ENCODE peak calls at places on chromosomes 11 and 22, in seven cellular contexts. U is activated T-cell treated with anti-CD3 and anti-CD28 coated beads, Interleukin-2, amount 50 U/mL, for 24 hours; H is fibroblast of lung; I is activated CD4-positive, alpha-beta T cell treated with anti-CD3 and anti-CD28 coated beads, Interleukin-2, amount 50 U/mL, for 48 hours; C is NCI-H510A treated with DMSO at 0.1 percent for 48 hours; K is EL; A is Peyer's patch. Z is an unnamed sample.

GRCh38 chr11:117045196-117045595 is 53.0 kb downstream of the SIK3 start:
- DNase-seq in U (no peak), H (peak), I (no peak), C (no peak), K (peak), A (no peak), Z (no peak)

GRCh38 chr11:47916361-47916841 is 64.0 kb upstream of the PTPRJ start:
- DNase-seq in U (no peak), H (no peak), I (no peak), C (no peak), K (no peak), A (no peak), Z (peak)

GRCh38 chr11:43943931-43944751 is 1.7 kb downstream of the C11orf96 start:
- DNase-seq in U (peak), H (no peak), I (peak), C (no peak), K (no peak), A (peak), Z (no peak)

GRCh38 chr11:117843666-117844484 is 19.3 kb upstream of the FXYD2 start:
- DNase-seq in U (peak), H (peak), I (peak), C (peak), K (peak), A (peak), Z (peak)

GRCh38 chr22:50548046-50548912 is 2.6 kb downstream of the KLHDC7B start:
- DNase-seq in U (peak), H (no peak), I (peak), C (no peak), K (no peak), A (peak), Z (no peak)

GRCh38 chr11:97019305-97019704 is 629.5 kb downstream of the JRKL start:
- DNase-seq in U (no peak), H (no peak), I (no peak), C (no peak), K (no peak), A (no peak), Z (no peak)

GRCh38 chr11:44095506-44096359 is at the start of gene EXT2:
- DNase-seq in U (peak), H (peak), I (peak), C (peak), K (peak), A (peak), Z (peak)

GRCh38 chr22:47304191-47304831 is 541.9 kb downstream of the TBC1D22A start:
- DNase-seq in U (no peak), H (no peak), I (no peak), C (no peak), K (no peak), A (no peak), Z (peak)

GRCh38 chr11:35554491-35555237 is 29.2 kb upstream of the PAMR1 start:
- DNase-seq in U (no peak), H (no peak), I (no peak), C (peak), K (peak), A (no peak), Z (no peak)

GRCh38 chr11:128568166-128568778 is 19.1 kb downstream of the ETS1 start:
- DNase-seq in U (no peak), H (no peak), I (no peak), C (no peak), K (no peak), A (no peak), Z (peak)

GRCh38 chr11:62402226-62402625 is 16.6 kb upstream of the SCGB1A1 start:
- DNase-seq in U (peak), H (no peak), I (peak), C (no peak), K (no peak), A (peak), Z (peak)

GRCh38 chr11:1744137-1744878 is 6.1 kb downstream of the IFITM10 start:
- DNase-seq in U (no peak), H (no peak), I (no peak), C (no peak), K (no peak), A (peak), Z (peak)

GRCh38 chr11:121112498-121113455 is 11.7 kb downstream of the TECTA start:
- DNase-seq in U (peak), H (peak), I (peak), C (peak), K (peak), A (peak), Z (peak)

GRCh38 chr11:30344085-30344484 is 21.2 kb downstream of the ARL14EP start:
- DNase-seq in U (no peak), H (no peak), I (no peak), C (no peak), K (no peak), A (no peak), Z (no peak)

GRCh38 chr11:1006762-1007161 is 29.8 kb downstream of the MUC6 start:
- DNase-seq in U (no peak), H (no peak), I (no peak), C (peak), K (no peak), A (no peak), Z (no peak)

GRCh38 chr22:49791682-49792081 is 36.0 kb downstream of the BRD1 start:
- DNase-seq in U (no peak), H (no peak), I (no peak), C (no peak), K (no peak), A (no peak), Z (no peak)

GRCh38 chr22:22944268-22944985 is 56.8 kb downstream of the IGLL5 start:
- DNase-seq in U (no peak), H (no peak), I (peak), C (no peak), K (no peak), A (no peak), Z (peak)

GRCh38 chr11:75174781-75175370 is 24.0 kb downstream of the SLCO2B1 start:
- DNase-seq in U (no peak), H (no peak), I (peak), C (no peak), K (peak), A (no peak), Z (no peak)

GRCh38 chr11:78499971-78500370 is 74.7 kb downstream of the NARS2 start:
- DNase-seq in U (no peak), H (no peak), I (no peak), C (no peak), K (peak), A (no peak), Z (no peak)

GRCh38 chr11:10351435-10351767 is 46.5 kb downstream of the ADM start:
- DNase-seq in U (no peak), H (no peak), I (no peak), C (no peak), K (no peak), A (no peak), Z (no peak)

GRCh38 chr11:29022676-29023075 is 914.5 kb downstream of the METTL15 start:
- DNase-seq in U (no peak), H (no peak), I (no peak), C (no peak), K (peak), A (no peak), Z (no peak)

GRCh38 chr22:36505998-36506635 is 723 bp downstream of the FOXRED2 start:
- DNase-seq in U (no peak), H (no peak), I (no peak), C (no peak), K (no peak), A (no peak), Z (no peak)

GRCh38 chr11:76629853-76630599 is 40.5 kb downstream of the LRRC32 start:
- DNase-seq in U (no peak), H (peak), I (peak), C (peak), K (peak), A (peak), Z (peak)

GRCh38 chr11:123570939-123571590 is 83.4 kb downstream of the SCN3B start:
- DNase-seq in U (no peak), H (no peak), I (no peak), C (no peak), K (no peak), A (no peak), Z (no peak)

GRCh38 chr22:47647720-47648119 is 885.3 kb downstream of the TBC1D22A start:
- DNase-seq in U (no peak), H (no peak), I (no peak), C (no peak), K (no peak), A (no peak), Z (no peak)

GRCh38 chr22:44351685-44352377 is 39.1 kb upstream of the SHISAL1 start:
- DNase-seq in U (peak), H (peak), I (peak), C (no peak), K (peak), A (peak), Z (no peak)

GRCh38 chr11:122453586-122453985 is 201.9 kb upstream of the UBASH3B start:
- DNase-seq in U (no peak), H (peak), I (no peak), C (no peak), K (no peak), A (no peak), Z (no peak)

GRCh38 chr11:64747961-64748715 is 4.2 kb upstream of the RASGRP2 start:
- DNase-seq in U (no peak), H (no peak), I (no peak), C (no peak), K (peak), A (no peak), Z (no peak)

GRCh38 chr11:128155590-128155989 is 431.8 kb downstream of the ETS1 start:
- DNase-seq in U (no peak), H (no peak), I (no peak), C (no peak), K (no peak), A (no peak), Z (no peak)

GRCh38 chr11:129766858-129767604 is 48.6 kb upstream of the TMEM45B start:
- DNase-seq in U (no peak), H (peak), I (peak), C (peak), K (peak), A (peak), Z (no peak)

GRCh38 chr11:19872526-19873135 is 160.0 kb downstream of the NAV2 start:
- DNase-seq in U (no peak), H (no peak), I (no peak), C (peak), K (no peak), A (no peak), Z (no peak)

GRCh38 chr11:46590740-46591606 is 2.9 kb downstream of the AMBRA1 start:
- DNase-seq in U (no peak), H (no peak), I (no peak), C (no peak), K (no peak), A (no peak), Z (no peak)

GRCh38 chr11:79461144-79461543 is 20.3 kb upstream of the TENM4 start:
- DNase-seq in U (no peak), H (peak), I (no peak), C (no peak), K (peak), A (no peak), Z (no peak)

GRCh38 chr11:774873-775592 is 2.3 kb downstream of the GATD1 start:
- DNase-seq in U (no peak), H (no peak), I (no peak), C (no peak), K (peak), A (no peak), Z (no peak)

GRCh38 chr22:21951931-21952465 is 650 bp downstream of the PPM1F start:
- DNase-seq in U (peak), H (peak), I (peak), C (peak), K (peak), A (no peak), Z (no peak)

GRCh38 chr11:15826826-15827225 is 529.5 kb downstream of the SOX6 start:
- DNase-seq in U (no peak), H (peak), I (peak), C (no peak), K (peak), A (peak), Z (no peak)

Z was measured in ureter.